ENCODE peak calls at places on chromosomes 3 and 15, in five cellular contexts. Z, V, H, C and D are unnamed samples.

GRCh38 chr3:64441861-64442260 is 216.6 kb upstream of the PRICKLE2 start:
- DNase-seq in C (no peak), H (no peak), V (no peak), Z (no peak), D (no peak)

GRCh38 chr15:73991260-73991659 is 835 bp downstream of the STOML1 start:
- DNase-seq in H (no peak), C (no peak), Z (no peak), V (peak), D (no peak)

GRCh38 chr3:33942483-33943150 is 144.2 kb downstream of the PDCD6IP start:
- DNase-seq in C (no peak), V (peak), H (no peak), Z (no peak), D (peak)

GRCh38 chr3:192079098-192079497 is 618.1 kb downstream of the PYDC2 start:
- DNase-seq in V (no peak), C (no peak), H (no peak), Z (no peak), D (no peak)

GRCh38 chr3:186619787-186620212 is 6.9 kb downstream of the AHSG start:
- DNase-seq in Z (no peak), C (no peak), V (no peak), H (no peak), D (no peak)

GRCh38 chr3:150545419-150546225 is 674 bp downstream of the SERP1 start:
- DNase-seq in H (no peak), Z (no peak), V (peak), C (no peak), D (peak)

GRCh38 chr15:50458301-50458700 is 34.1 kb downstream of the USP8 start:
- DNase-seq in V (no peak), H (no peak), Z (no peak), C (no peak), D (no peak)

GRCh38 chr3:197186887-197187588 is 111.4 kb downstream of the DLG1 start:
- DNase-seq in H (no peak), C (no peak), Z (no peak), V (peak), D (peak)

GRCh38 chr15:63287109-63287508 is 9.7 kb downstream of the APH1B start:
- DNase-seq in V (peak), H (no peak), Z (no peak), C (no peak), D (no peak)

GRCh38 chr15:95362306-95362705 is 968.2 kb upstream of the NR2F2 start:
- DNase-seq in Z (no peak), C (no peak), H (no peak), V (no peak), D (no peak)